ENCODE peak calls at places on chromosome 4, in six cellular contexts. One of them, this sample, is unnamed.

GRCh38 chr4:5504486-5504885 is 203.9 kb downstream of the EVC2 start:
- DNase-seq in immature natural killer cell: no peak
- DNase-seq in osteocyte: no peak
- DNase-seq in stimulated activated effector memory CD8-positive, alpha-beta T cell treated with anti-CD3 and anti-CD28 coated beads, Interleukin-12 subunit alpha, Interleukin-12 subunit beta, amount 100 ng/mL, for 72 hours: no peak
- DNase-seq in B cell: no peak
- DNase-seq in T-helper 1 cell: no peak
- DNase-seq in this sample: no peak

GRCh38 chr4:21005647-21006046 is 305.4 kb downstream of the PACRGL start:
- DNase-seq in immature natural killer cell: no peak
- DNase-seq in osteocyte: no peak
- DNase-seq in stimulated activated effector memory CD8-positive, alpha-beta T cell treated with anti-CD3 and anti-CD28 coated beads, Interleukin-12 subunit alpha, Interleukin-12 subunit beta, amount 100 ng/mL, for 72 hours: no peak
- DNase-seq in B cell: no peak
- DNase-seq in T-helper 1 cell: no peak
- DNase-seq in this sample: no peak

GRCh38 chr4:86942185-86942666 is 7.4 kb downstream of the AFF1 start:
- DNase-seq in immature natural killer cell: no peak
- DNase-seq in osteocyte: no peak
- DNase-seq in stimulated activated effector memory CD8-positive, alpha-beta T cell treated with anti-CD3 and anti-CD28 coated beads, Interleukin-12 subunit alpha, Interleukin-12 subunit beta, amount 100 ng/mL, for 72 hours: no peak
- DNase-seq in B cell: no peak
- DNase-seq in T-helper 1 cell: no peak
- DNase-seq in this sample: no peak

GRCh38 chr4:3346146-3346545 is 53.3 kb downstream of the RGS12 start:
- DNase-seq in immature natural killer cell: peak
- DNase-seq in osteocyte: peak
- DNase-seq in stimulated activated effector memory CD8-positive, alpha-beta T cell treated with anti-CD3 and anti-CD28 coated beads, Interleukin-12 subunit alpha, Interleukin-12 subunit beta, amount 100 ng/mL, for 72 hours: peak
- DNase-seq in B cell: peak
- DNase-seq in T-helper 1 cell: peak
- DNase-seq in this sample: peak

GRCh38 chr4:41940834-41941233 is 5.6 kb downstream of the TMEM33 start:
- DNase-seq in immature natural killer cell: no peak
- DNase-seq in osteocyte: no peak
- DNase-seq in stimulated activated effector memory CD8-positive, alpha-beta T cell treated with anti-CD3 and anti-CD28 coated beads, Interleukin-12 subunit alpha, Interleukin-12 subunit beta, amount 100 ng/mL, for 72 hours: no peak
- DNase-seq in B cell: no peak
- DNase-seq in T-helper 1 cell: no peak
- DNase-seq in this sample: no peak

GRCh38 chr4:127623755-127624087 is 9.0 kb upstream of the INTU start:
- DNase-seq in immature natural killer cell: no peak
- DNase-seq in osteocyte: no peak
- DNase-seq in stimulated activated effector memory CD8-positive, alpha-beta T cell treated with anti-CD3 and anti-CD28 coated beads, Interleukin-12 subunit alpha, Interleukin-12 subunit beta, amount 100 ng/mL, for 72 hours: no peak
- DNase-seq in B cell: no peak
- DNase-seq in T-helper 1 cell: no peak
- DNase-seq in this sample: peak

GRCh38 chr4:128574706-128575105 is 234.8 kb upstream of the JADE1 start:
- DNase-seq in immature natural killer cell: peak
- DNase-seq in osteocyte: no peak
- DNase-seq in stimulated activated effector memory CD8-positive, alpha-beta T cell treated with anti-CD3 and anti-CD28 coated beads, Interleukin-12 subunit alpha, Interleukin-12 subunit beta, amount 100 ng/mL, for 72 hours: peak
- DNase-seq in B cell: peak
- DNase-seq in T-helper 1 cell: peak
- DNase-seq in this sample: peak

GRCh38 chr4:125355791-125356190 is 41.0 kb downstream of the FAT4 start:
- DNase-seq in immature natural killer cell: no peak
- DNase-seq in osteocyte: no peak
- DNase-seq in stimulated activated effector memory CD8-positive, alpha-beta T cell treated with anti-CD3 and anti-CD28 coated beads, Interleukin-12 subunit alpha, Interleukin-12 subunit beta, amount 100 ng/mL, for 72 hours: no peak
- DNase-seq in B cell: no peak
- DNase-seq in T-helper 1 cell: no peak
- DNase-seq in this sample: no peak

GRCh38 chr4:7651461-7651921 is 216.8 kb upstream of the PSAPL1 start:
- DNase-seq in immature natural killer cell: no peak
- DNase-seq in osteocyte: no peak
- DNase-seq in stimulated activated effector memory CD8-positive, alpha-beta T cell treated with anti-CD3 and anti-CD28 coated beads, Interleukin-12 subunit alpha, Interleukin-12 subunit beta, amount 100 ng/mL, for 72 hours: no peak
- DNase-seq in B cell: no peak
- DNase-seq in T-helper 1 cell: no peak
- DNase-seq in this sample: peak

GRCh38 chr4:154781983-154782293 is 866 bp downstream of the RBM46 start:
- DNase-seq in immature natural killer cell: no peak
- DNase-seq in osteocyte: no peak
- DNase-seq in stimulated activated effector memory CD8-positive, alpha-beta T cell treated with anti-CD3 and anti-CD28 coated beads, Interleukin-12 subunit alpha, Interleukin-12 subunit beta, amount 100 ng/mL, for 72 hours: no peak
- DNase-seq in B cell: no peak
- DNase-seq in T-helper 1 cell: no peak
- DNase-seq in this sample: no peak

GRCh38 chr4:10891866-10892265 is 207.3 kb upstream of the CLNK start:
- DNase-seq in immature natural killer cell: no peak
- DNase-seq in osteocyte: no peak
- DNase-seq in stimulated activated effector memory CD8-positive, alpha-beta T cell treated with anti-CD3 and anti-CD28 coated beads, Interleukin-12 subunit alpha, Interleukin-12 subunit beta, amount 100 ng/mL, for 72 hours: no peak
- DNase-seq in B cell: no peak
- DNase-seq in T-helper 1 cell: no peak
- DNase-seq in this sample: no peak

GRCh38 chr4:110058677-110059076 is 139.7 kb downstream of the ELOVL6 start:
- DNase-seq in immature natural killer cell: no peak
- DNase-seq in osteocyte: no peak
- DNase-seq in stimulated activated effector memory CD8-positive, alpha-beta T cell treated with anti-CD3 and anti-CD28 coated beads, Interleukin-12 subunit alpha, Interleukin-12 subunit beta, amount 100 ng/mL, for 72 hours: no peak
- DNase-seq in B cell: no peak
- DNase-seq in T-helper 1 cell: no peak
- DNase-seq in this sample: no peak

This sample was measured in G401.